ENCODE peak calls at places on chromosome 1, in eight cellular contexts. T is AG04450; C is activated T-helper 1 cell treated with anti-CD3 and anti-CD28 coated beads, Interleukin-2, amount 50 U/mL, for 16 hours; P is GM13977; W is head of caudate nucleus; G is lung; K is Panc1; Z is activated CD4-positive, alpha-beta T cell treated with anti-CD3 and anti-CD28 coated beads, Interleukin-2, amount 50 U/mL, for 24 hours. A is an unnamed sample.

GRCh38 chr1:20172033-20172588 is 13.8 kb upstream of the UBXN10 start:
- DNase-seq in T (no peak), C (no peak), P (no peak), W (no peak), G (peak; percentile 70), K (no peak), Z (no peak), A (no peak)

GRCh38 chr1:23799570-23800395 is 771 bp downstream of the GALE start:
- DNase-seq in T (no peak), C (no peak), P (peak; percentile 72), W (peak; percentile 47), G (peak; percentile 92), K (peak; percentile 87), Z (no peak), A (peak; percentile 31)

GRCh38 chr1:7526867-7527732 is 244.0 kb upstream of the VAMP3 start:
- DNase-seq in T (no peak), C (no peak), P (no peak), W (no peak), G (no peak), K (no peak), Z (no peak), A (peak; percentile 21)

GRCh38 chr1:223056802-223057201 is 86.2 kb downstream of the TLR5 start:
- DNase-seq in T (no peak), C (no peak), P (no peak), W (no peak), G (no peak), K (no peak), Z (no peak), A (no peak)

GRCh38 chr1:233361876-233362275 is 34.4 kb downstream of the MAP3K21 start:
- DNase-seq in T (no peak), C (no peak), P (no peak), W (no peak), G (no peak), K (no peak), Z (no peak), A (no peak)

GRCh38 chr1:121471517-121471916 is 286.7 kb downstream of the SRGAP2C start:
- DNase-seq in T (no peak), C (no peak), P (no peak), W (no peak), G (no peak), K (no peak), Z (no peak), A (no peak)

GRCh38 chr1:3645247-3645646 is 4.7 kb downstream of the WRAP73 start:
- DNase-seq in T (no peak), C (no peak), P (no peak), W (no peak), G (no peak), K (no peak), Z (no peak), A (no peak)

GRCh38 chr1:193221641-193222040 is 35.2 kb upstream of the B3GALT2 start:
- DNase-seq in T (no peak), C (no peak), P (no peak), W (no peak), G (no peak), K (no peak), Z (no peak), A (no peak)

A was measured in stromal cell of bone marrow.